ENCODE peak calls at places on chromosomes 13 and 19, in eight cellular contexts. One of them, this sample, is unnamed.

GRCh38 chr13:41613984-41614581 is 156.7 kb downstream of the RGCC start:
- DNase-seq in tibial nerve: no peak
- DNase-seq in heart left ventricle: peak
- DNase-seq in pancreas: no peak
- DNase-seq in Calu3: no peak
- DNase-seq in activated B cell treated with CpG ODN at 0.5 μM for 24 hours: no peak
- DNase-seq in transverse colon: no peak
- DNase-seq in A549: no peak
- DNase-seq in this sample: no peak

GRCh38 chr13:97976551-97977375 is 23.3 kb downstream of the IPO5 start:
- DNase-seq in transverse colon: peak
- DNase-seq in A549: peak
- DNase-seq in tibial nerve: no peak
- DNase-seq in Calu3: no peak
- DNase-seq in heart left ventricle: no peak
- DNase-seq in activated B cell treated with CpG ODN at 0.5 μM for 24 hours: no peak
- DNase-seq in pancreas: peak
- DNase-seq in this sample: no peak

GRCh38 chr19:7067716-7068115 is 1.8 kb upstream of the ZNF557 start:
- DNase-seq in heart left ventricle: no peak
- DNase-seq in transverse colon: no peak
- DNase-seq in tibial nerve: no peak
- DNase-seq in A549: no peak
- DNase-seq in Calu3: no peak
- DNase-seq in activated B cell treated with CpG ODN at 0.5 μM for 24 hours: no peak
- DNase-seq in pancreas: no peak
- DNase-seq in this sample: no peak

GRCh38 chr13:99374994-99375805 is 68.0 kb upstream of the GPR183 start:
- DNase-seq in tibial nerve: no peak
- DNase-seq in transverse colon: peak
- DNase-seq in activated B cell treated with CpG ODN at 0.5 μM for 24 hours: peak
- DNase-seq in A549: no peak
- DNase-seq in heart left ventricle: no peak
- DNase-seq in pancreas: no peak
- DNase-seq in Calu3: no peak
- DNase-seq in this sample: peak

GRCh38 chr13:52845334-52845761 is 3.1 kb downstream of the PCDH8 start:
- DNase-seq in activated B cell treated with CpG ODN at 0.5 μM for 24 hours: no peak
- DNase-seq in tibial nerve: no peak
- DNase-seq in A549: no peak
- DNase-seq in heart left ventricle: no peak
- DNase-seq in transverse colon: no peak
- DNase-seq in Calu3: no peak
- DNase-seq in pancreas: no peak
- DNase-seq in this sample: no peak

GRCh38 chr19:2544576-2545415 is 68.9 kb downstream of the GADD45B start:
- DNase-seq in tibial nerve: no peak
- DNase-seq in transverse colon: no peak
- DNase-seq in heart left ventricle: no peak
- DNase-seq in activated B cell treated with CpG ODN at 0.5 μM for 24 hours: peak
- DNase-seq in Calu3: no peak
- DNase-seq in pancreas: no peak
- DNase-seq in A549: no peak
- DNase-seq in this sample: no peak

GRCh38 chr19:13163609-13164364 is 13.6 kb downstream of the IER2 start:
- DNase-seq in heart left ventricle: peak
- DNase-seq in transverse colon: peak
- DNase-seq in Calu3: peak
- DNase-seq in A549: peak
- DNase-seq in activated B cell treated with CpG ODN at 0.5 μM for 24 hours: peak
- DNase-seq in pancreas: peak
- DNase-seq in tibial nerve: peak
- DNase-seq in this sample: no peak

GRCh38 chr19:43439183-43440063 is 24.7 kb downstream of the TEX101 start:
- DNase-seq in pancreas: no peak
- DNase-seq in A549: peak
- DNase-seq in transverse colon: no peak
- DNase-seq in activated B cell treated with CpG ODN at 0.5 μM for 24 hours: no peak
- DNase-seq in tibial nerve: no peak
- DNase-seq in heart left ventricle: no peak
- DNase-seq in Calu3: peak
- DNase-seq in this sample: no peak

GRCh38 chr19:49679832-49680472 is 2.9 kb downstream of the PRMT1 start:
- DNase-seq in Calu3: no peak
- DNase-seq in pancreas: peak
- DNase-seq in activated B cell treated with CpG ODN at 0.5 μM for 24 hours: no peak
- DNase-seq in transverse colon: no peak
- DNase-seq in heart left ventricle: no peak
- DNase-seq in A549: no peak
- DNase-seq in tibial nerve: no peak
- DNase-seq in this sample: no peak

GRCh38 chr13:66347718-66348117 is 882.4 kb downstream of the PCDH9 start:
- DNase-seq in A549: peak
- DNase-seq in Calu3: no peak
- DNase-seq in activated B cell treated with CpG ODN at 0.5 μM for 24 hours: no peak
- DNase-seq in transverse colon: no peak
- DNase-seq in pancreas: no peak
- DNase-seq in tibial nerve: no peak
- DNase-seq in heart left ventricle: no peak
- DNase-seq in this sample: no peak

GRCh38 chr13:111008351-111008750 is 93.5 kb upstream of the ANKRD10 start:
- DNase-seq in pancreas: no peak
- DNase-seq in activated B cell treated with CpG ODN at 0.5 μM for 24 hours: no peak
- DNase-seq in transverse colon: no peak
- DNase-seq in tibial nerve: no peak
- DNase-seq in Calu3: no peak
- DNase-seq in A549: no peak
- DNase-seq in heart left ventricle: no peak
- DNase-seq in this sample: no peak

GRCh38 chr19:28468701-28469459 is 744.1 kb downstream of the UQCRFS1 start:
- DNase-seq in A549: no peak
- DNase-seq in heart left ventricle: peak
- DNase-seq in transverse colon: peak
- DNase-seq in Calu3: peak
- DNase-seq in tibial nerve: no peak
- DNase-seq in pancreas: peak
- DNase-seq in activated B cell treated with CpG ODN at 0.5 μM for 24 hours: no peak
- DNase-seq in this sample: no peak

GRCh38 chr19:56639217-56639616 is 3.7 kb upstream of the SMIM17 start:
- DNase-seq in pancreas: no peak
- DNase-seq in Calu3: no peak
- DNase-seq in heart left ventricle: no peak
- DNase-seq in tibial nerve: no peak
- DNase-seq in A549: no peak
- DNase-seq in transverse colon: no peak
- DNase-seq in activated B cell treated with CpG ODN at 0.5 μM for 24 hours: no peak
- DNase-seq in this sample: no peak

GRCh38 chr13:20826301-20826700 is 52.5 kb upstream of the EEF1AKMT1 start:
- DNase-seq in Calu3: no peak
- DNase-seq in pancreas: no peak
- DNase-seq in transverse colon: no peak
- DNase-seq in activated B cell treated with CpG ODN at 0.5 μM for 24 hours: no peak
- DNase-seq in tibial nerve: no peak
- DNase-seq in heart left ventricle: no peak
- DNase-seq in A549: no peak
- DNase-seq in this sample: no peak

GRCh38 chr13:30364133-30364532 is 56.8 kb upstream of the KATNAL1 start:
- DNase-seq in activated B cell treated with CpG ODN at 0.5 μM for 24 hours: no peak
- DNase-seq in transverse colon: no peak
- DNase-seq in tibial nerve: no peak
- DNase-seq in Calu3: no peak
- DNase-seq in A549: no peak
- DNase-seq in heart left ventricle: no peak
- DNase-seq in pancreas: no peak
- DNase-seq in this sample: no peak

GRCh38 chr13:53010374-53011105 is 18.1 kb upstream of the OLFM4 start:
- DNase-seq in Calu3: peak
- DNase-seq in activated B cell treated with CpG ODN at 0.5 μM for 24 hours: no peak
- DNase-seq in pancreas: peak
- DNase-seq in tibial nerve: no peak
- DNase-seq in A549: no peak
- DNase-seq in heart left ventricle: no peak
- DNase-seq in transverse colon: peak
- DNase-seq in this sample: no peak

GRCh38 chr13:98749501-98749900 is 3.0 kb downstream of the SLC15A1 start:
- DNase-seq in A549: no peak
- DNase-seq in heart left ventricle: no peak
- DNase-seq in Calu3: no peak
- DNase-seq in tibial nerve: no peak
- DNase-seq in transverse colon: no peak
- DNase-seq in activated B cell treated with CpG ODN at 0.5 μM for 24 hours: no peak
- DNase-seq in pancreas: no peak
- DNase-seq in this sample: no peak

GRCh38 chr19:35379992-35380391 is 9.1 kb downstream of the GPR42 start:
- DNase-seq in heart left ventricle: no peak
- DNase-seq in transverse colon: no peak
- DNase-seq in activated B cell treated with CpG ODN at 0.5 μM for 24 hours: no peak
- DNase-seq in pancreas: no peak
- DNase-seq in A549: no peak
- DNase-seq in Calu3: no peak
- DNase-seq in tibial nerve: no peak
- DNase-seq in this sample: no peak

GRCh38 chr19:47272448-47273312 is 2.0 kb upstream of the INAFM1 start:
- DNase-seq in tibial nerve: peak
- DNase-seq in pancreas: peak
- DNase-seq in activated B cell treated with CpG ODN at 0.5 μM for 24 hours: no peak
- DNase-seq in A549: no peak
- DNase-seq in Calu3: no peak
- DNase-seq in heart left ventricle: peak
- DNase-seq in transverse colon: peak
- DNase-seq in this sample: no peak

DNA sequence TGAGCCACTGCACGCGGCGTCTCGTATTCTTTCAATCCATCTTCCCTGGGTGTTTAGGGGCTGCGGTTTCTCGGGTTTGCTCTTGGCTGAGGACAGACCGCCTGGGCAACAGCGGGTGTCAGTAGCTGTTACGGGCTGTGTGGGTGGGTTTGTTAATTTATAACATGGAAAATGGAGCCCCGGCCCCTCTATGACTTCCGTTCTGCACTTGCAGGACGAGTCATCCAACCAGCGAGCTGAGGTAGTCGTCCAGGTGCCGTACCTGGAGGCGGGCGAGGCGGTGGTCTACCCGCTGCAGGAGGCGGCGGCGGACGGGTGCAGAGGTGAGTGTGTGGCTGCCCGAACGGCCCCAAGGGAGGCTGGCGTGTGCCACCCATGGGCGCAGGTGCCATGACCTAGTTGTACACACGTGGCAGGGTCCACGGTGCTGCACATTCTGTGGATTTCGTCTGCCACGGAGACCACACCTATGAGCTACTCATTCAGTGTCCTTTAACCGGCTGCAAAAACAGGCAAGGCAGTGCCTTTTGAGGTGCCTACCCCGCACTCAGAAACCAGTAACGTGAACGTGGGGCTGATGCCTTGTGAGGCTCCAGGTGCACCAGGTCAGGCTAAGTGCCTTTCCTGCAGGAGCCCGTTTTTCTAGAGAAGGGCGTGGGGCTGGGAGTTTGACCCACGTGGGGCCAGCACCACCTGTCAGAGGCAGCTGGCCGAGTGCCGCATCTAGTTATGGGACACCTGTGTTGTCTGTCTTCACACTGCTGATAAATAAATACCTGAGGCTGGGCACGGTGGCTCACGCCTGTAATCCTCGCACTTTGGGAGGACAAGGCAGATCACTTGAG is 10.9 kb downstream of the POLR2E start:
- DNase-seq in heart left ventricle: no peak
- DNase-seq in activated B cell treated with CpG ODN at 0.5 μM for 24 hours: no peak
- DNase-seq in transverse colon: no peak
- DNase-seq in Calu3: no peak
- DNase-seq in pancreas: no peak
- DNase-seq in A549: no peak
- DNase-seq in tibial nerve: no peak
- DNase-seq in this sample: no peak
- TF ChIP-seq CTCF in heart left ventricle: no peak
- TF ChIP-seq CTCF in activated B cell treated with CpG ODN at 0.5 μM for 24 hours: no peak
- TF ChIP-seq CTCF in transverse colon: no peak
- TF ChIP-seq CTCF in Calu3: no peak
- TF ChIP-seq CTCF in pancreas: no peak
- TF ChIP-seq CTCF in A549: no peak
- TF ChIP-seq CTCF in tibial nerve: no peak
- TF ChIP-seq CTCF in this sample: no peak

GRCh38 chr19:48636859-48637448 is at the start of gene DBP:
- DNase-seq in activated B cell treated with CpG ODN at 0.5 μM for 24 hours: no peak
- DNase-seq in Calu3: peak
- DNase-seq in heart left ventricle: no peak
- DNase-seq in transverse colon: peak
- DNase-seq in A549: peak
- DNase-seq in pancreas: peak
- DNase-seq in tibial nerve: no peak
- DNase-seq in this sample: no peak
- TF ChIP-seq CTCF in activated B cell treated with CpG ODN at 0.5 μM for 24 hours: no peak
- TF ChIP-seq CTCF in Calu3: no peak
- TF ChIP-seq CTCF in heart left ventricle: peak
- TF ChIP-seq CTCF in transverse colon: peak
- TF ChIP-seq CTCF in A549: no peak
- TF ChIP-seq CTCF in pancreas: no peak
- TF ChIP-seq CTCF in tibial nerve: peak
- TF ChIP-seq CTCF in this sample: peak

DNA sequence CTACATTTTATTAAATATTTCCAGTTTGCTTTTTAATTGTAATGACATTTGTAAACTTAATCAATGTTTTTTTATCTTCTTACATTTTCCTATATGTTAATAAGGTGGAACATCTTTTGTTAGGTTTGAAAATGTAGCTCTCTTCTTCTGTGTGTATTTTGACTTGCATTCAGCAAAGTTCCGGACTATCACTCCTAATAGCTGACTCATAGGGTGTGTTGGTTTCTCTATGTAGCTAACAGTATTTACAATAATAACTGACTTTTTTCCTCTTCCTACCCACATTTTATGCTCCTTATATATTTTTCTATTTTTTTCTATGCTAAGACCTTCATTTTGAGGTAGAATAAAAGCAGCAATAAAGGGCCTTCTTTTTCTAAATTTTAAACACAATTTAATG is 28.1 kb downstream of the MYO16 start:
- DNase-seq in transverse colon: no peak
- DNase-seq in Calu3: no peak
- DNase-seq in tibial nerve: no peak
- DNase-seq in activated B cell treated with CpG ODN at 0.5 μM for 24 hours: no peak
- DNase-seq in heart left ventricle: no peak
- DNase-seq in A549: no peak
- DNase-seq in pancreas: no peak
- DNase-seq in this sample: no peak
- TF ChIP-seq CTCF in transverse colon: no peak
- TF ChIP-seq CTCF in Calu3: no peak
- TF ChIP-seq CTCF in tibial nerve: no peak
- TF ChIP-seq CTCF in activated B cell treated with CpG ODN at 0.5 μM for 24 hours: no peak
- TF ChIP-seq CTCF in heart left ventricle: no peak
- TF ChIP-seq CTCF in A549: no peak
- TF ChIP-seq CTCF in pancreas: no peak
- TF ChIP-seq CTCF in this sample: no peak

DNA sequence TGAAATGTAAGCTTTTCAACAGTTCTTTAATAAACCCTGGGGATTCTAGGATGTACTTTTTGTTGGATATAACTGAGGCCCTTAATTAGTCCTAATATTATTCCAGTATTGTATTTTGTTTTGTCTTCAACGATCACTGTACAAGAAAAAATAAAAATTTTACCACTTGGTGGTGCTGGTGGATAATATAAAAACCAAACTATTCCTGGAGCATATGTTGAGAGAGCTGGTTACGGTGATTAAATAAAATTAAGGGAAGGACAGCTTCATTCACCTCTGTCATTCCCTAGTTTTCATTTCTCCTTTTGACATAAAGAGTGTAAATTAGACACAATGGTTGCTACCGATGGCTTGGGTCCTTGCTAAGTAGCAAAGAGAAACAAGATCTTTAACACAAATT is 598.6 kb upstream of the PCDH20 start:
- DNase-seq in transverse colon: no peak
- DNase-seq in tibial nerve: no peak
- DNase-seq in heart left ventricle: no peak
- DNase-seq in activated B cell treated with CpG ODN at 0.5 μM for 24 hours: no peak
- DNase-seq in Calu3: no peak
- DNase-seq in A549: peak
- DNase-seq in pancreas: no peak
- DNase-seq in this sample: no peak
- TF ChIP-seq CTCF in transverse colon: no peak
- TF ChIP-seq CTCF in tibial nerve: no peak
- TF ChIP-seq CTCF in heart left ventricle: no peak
- TF ChIP-seq CTCF in activated B cell treated with CpG ODN at 0.5 μM for 24 hours: no peak
- TF ChIP-seq CTCF in Calu3: no peak
- TF ChIP-seq CTCF in A549: peak
- TF ChIP-seq CTCF in pancreas: no peak
- TF ChIP-seq CTCF in this sample: no peak